ENCODE peak calls at places on chromosomes 2 and 18, in nine cellular contexts. Q is CD4-positive, alpha-beta memory T cell; A is WERI-Rb-1; L is tibial artery; G is colonic mucosa; H is ovary; U is esophagus squamous epithelium; I is caudate nucleus; R is A673. K is an unnamed sample.

GRCh38 chr2:71829008-71829407 is 318.7 kb downstream of the CYP26B1 start:
- DNase-seq in Q (no peak), A (no peak), L (no peak), G (no peak), H (no peak), U (no peak), I (no peak), R (no peak), K (no peak)

GRCh38 chr18:77977331-77977730 is 727.7 kb downstream of the GALR1 start:
- DNase-seq in Q (no peak), A (no peak), L (no peak), G (no peak), H (no peak), U (no peak), I (no peak), R (no peak), K (no peak)

GRCh38 chr2:74392449-74392743 is 12.3 kb upstream of the DCTN1 start:
- DNase-seq in Q (no peak), A (no peak), L (no peak), G (no peak), H (no peak), U (no peak), I (no peak), R (no peak), K (no peak)

GRCh38 chr18:61841709-61842108 is 51.1 kb downstream of the RNF152 start:
- DNase-seq in Q (no peak), A (peak), L (no peak), G (no peak), H (no peak), U (no peak), I (no peak), R (no peak), K (no peak)

GRCh38 chr18:70380915-70381896 is 92.4 kb downstream of the SOCS6 start:
- DNase-seq in Q (no peak), A (no peak), L (no peak), G (peak), H (no peak), U (no peak), I (peak), R (peak), K (no peak)

GRCh38 chr2:230968921-230969672 is 26.8 kb upstream of the SPATA3 start:
- DNase-seq in Q (no peak), A (no peak), L (no peak), G (no peak), H (no peak), U (no peak), I (no peak), R (peak), K (no peak)

GRCh38 chr18:48922801-48923730 is 27.7 kb downstream of the SMAD7 start:
- DNase-seq in Q (peak), A (no peak), L (peak), G (peak), H (peak), U (no peak), I (peak), R (peak), K (no peak)

GRCh38 chr18:76443519-76444435 is 51.3 kb downstream of the ZNF516 start:
- DNase-seq in Q (no peak), A (no peak), L (no peak), G (no peak), H (peak), U (no peak), I (no peak), R (no peak), K (no peak)

GRCh38 chr2:135745545-135745944 is 3.9 kb downstream of the UBXN4 start:
- DNase-seq in Q (no peak), A (no peak), L (no peak), G (no peak), H (no peak), U (no peak), I (no peak), R (peak), K (no peak)

GRCh38 chr18:45642802-45643201 is 27.5 kb downstream of the SLC14A2 start:
- DNase-seq in Q (no peak), A (no peak), L (no peak), G (no peak), H (no peak), U (no peak), I (no peak), R (no peak), K (no peak)

GRCh38 chr18:69631281-69631680 is 230.6 kb downstream of the DOK6 start:
- DNase-seq in Q (no peak), A (no peak), L (no peak), G (no peak), H (no peak), U (no peak), I (no peak), R (no peak), K (no peak)

GRCh38 chr2:18792226-18792629 is 202.9 kb upstream of the NT5C1B start:
- DNase-seq in Q (no peak), A (no peak), L (no peak), G (no peak), H (no peak), U (no peak), I (no peak), R (no peak), K (no peak)

GRCh38 chr2:203413796-203414195 is 85.6 kb downstream of the ABI2 start:
- DNase-seq in Q (no peak), A (no peak), L (no peak), G (no peak), H (no peak), U (no peak), I (no peak), R (no peak), K (no peak)

GRCh38 chr2:127622561-127623387 is 23.2 kb upstream of the GPR17 start:
- DNase-seq in Q (no peak), A (no peak), L (no peak), G (no peak), H (peak), U (no peak), I (no peak), R (no peak), K (no peak)

GRCh38 chr2:225452677-225453076 is 53.2 kb downstream of the NYAP2 start:
- DNase-seq in Q (no peak), A (no peak), L (no peak), G (no peak), H (no peak), U (no peak), I (no peak), R (no peak), K (no peak)

GRCh38 chr18:50989711-50990110 is 21.9 kb downstream of the ELAC1 start:
- DNase-seq in Q (no peak), A (no peak), L (no peak), G (no peak), H (no peak), U (no peak), I (no peak), R (no peak), K (no peak)

GRCh38 chr2:57855207-57855606 is 191.4 kb upstream of the VRK2 start:
- DNase-seq in Q (no peak), A (no peak), L (no peak), G (no peak), H (no peak), U (no peak), I (no peak), R (no peak), K (no peak)

GRCh38 chr2:50492452-50492851 is 539.5 kb downstream of the NRXN1 start:
- DNase-seq in Q (no peak), A (peak), L (no peak), G (peak), H (no peak), U (no peak), I (no peak), R (peak), K (no peak)

GRCh38 chr2:160125828-160126227 is 63.4 kb upstream of the PLA2R1 start:
- DNase-seq in Q (no peak), A (no peak), L (no peak), G (no peak), H (no peak), U (no peak), I (no peak), R (no peak), K (no peak)

GRCh38 chr18:50696436-50696835 is 123.4 kb downstream of the MRO start:
- DNase-seq in Q (no peak), A (no peak), L (no peak), G (no peak), H (no peak), U (no peak), I (no peak), R (no peak), K (no peak)

GRCh38 chr2:127225186-127225960 is 5.3 kb upstream of the CYP27C1 start:
- DNase-seq in Q (no peak), A (no peak), L (no peak), G (no peak), H (no peak), U (no peak), I (no peak), R (peak), K (no peak)

GRCh38 chr2:215476424-215476823 is 40.6 kb upstream of the FN1 start:
- DNase-seq in Q (no peak), A (no peak), L (no peak), G (no peak), H (no peak), U (no peak), I (no peak), R (no peak), K (no peak)

GRCh38 chr18:24277516-24277915 is 120.1 kb downstream of the OSBPL1A start:
- DNase-seq in Q (no peak), A (no peak), L (no peak), G (no peak), H (no peak), U (no peak), I (no peak), R (no peak), K (no peak)

GRCh38 chr2:236705295-236706114 is 135.9 kb downstream of the ACKR3 start:
- DNase-seq in Q (no peak), A (no peak), L (no peak), G (no peak), H (no peak), U (no peak), I (no peak), R (no peak), K (no peak)

GRCh38 chr18:8800876-8801262 is 95.5 kb downstream of the MTCL1 start:
- DNase-seq in Q (no peak), A (no peak), L (no peak), G (no peak), H (no peak), U (no peak), I (no peak), R (no peak), K (no peak)

GRCh38 chr2:31694444-31694843 is 113.7 kb upstream of the SRD5A2 start:
- DNase-seq in Q (no peak), A (no peak), L (no peak), G (no peak), H (no peak), U (no peak), I (no peak), R (peak), K (no peak)

GRCh38 chr2:152456262-152456661 is 121.3 kb downstream of the FMNL2 start:
- DNase-seq in Q (no peak), A (no peak), L (no peak), G (no peak), H (no peak), U (no peak), I (no peak), R (no peak), K (no peak)

GRCh38 chr2:152458441-152458940 is 123.5 kb downstream of the FMNL2 start:
- DNase-seq in Q (no peak), A (no peak), L (no peak), G (no peak), H (no peak), U (no peak), I (no peak), R (no peak), K (no peak)

GRCh38 chr2:152453129-152453642 is 118.2 kb downstream of the FMNL2 start:
- DNase-seq in Q (no peak), A (peak), L (no peak), G (no peak), H (no peak), U (no peak), I (peak), R (no peak), K (no peak)

GRCh38 chr2:152454391-152454790 is 119.4 kb downstream of the FMNL2 start:
- DNase-seq in Q (no peak), A (no peak), L (no peak), G (no peak), H (no peak), U (no peak), I (no peak), R (no peak), K (no peak)

DNA sequence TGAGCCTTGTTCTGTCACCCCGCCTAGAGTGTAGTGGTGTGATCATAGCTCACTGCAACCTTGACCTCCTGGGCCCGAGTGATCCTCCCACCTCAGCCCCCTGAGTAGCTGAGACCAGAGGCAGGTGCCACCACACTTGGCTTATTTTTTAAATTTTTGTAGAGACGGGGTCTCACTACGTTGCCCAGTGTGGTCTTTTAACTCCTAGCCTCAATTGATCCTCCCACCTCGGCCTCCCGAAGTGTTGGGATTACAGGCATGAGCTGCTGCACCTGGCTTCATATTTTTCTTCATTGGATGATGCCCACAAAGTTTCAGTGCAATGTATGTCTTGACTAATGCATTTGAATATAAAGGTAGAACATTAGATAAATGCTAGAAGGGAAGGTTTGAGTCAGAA is 120.8 kb downstream of the FMNL2 start:
- DNase-seq in Q (no peak), A (no peak), L (no peak), G (no peak), H (no peak), U (no peak), I (no peak), R (no peak), K (no peak)
- H3K27ac ChIP-seq in Q (no peak), A (no peak), L (no peak), G (no peak), H (no peak), U (no peak), I (peak), R (no peak), K (no peak)

GRCh38 chr2:28989973-28990372 is 8.9 kb downstream of the TOGARAM2 start:
- DNase-seq in Q (no peak), A (no peak), L (no peak), G (no peak), H (no peak), U (no peak), I (no peak), R (no peak), K (no peak)
- H3K27ac ChIP-seq in Q (no peak), A (no peak), L (no peak), G (peak), H (no peak), U (peak), I (no peak), R (no peak), K (no peak)

DNA sequence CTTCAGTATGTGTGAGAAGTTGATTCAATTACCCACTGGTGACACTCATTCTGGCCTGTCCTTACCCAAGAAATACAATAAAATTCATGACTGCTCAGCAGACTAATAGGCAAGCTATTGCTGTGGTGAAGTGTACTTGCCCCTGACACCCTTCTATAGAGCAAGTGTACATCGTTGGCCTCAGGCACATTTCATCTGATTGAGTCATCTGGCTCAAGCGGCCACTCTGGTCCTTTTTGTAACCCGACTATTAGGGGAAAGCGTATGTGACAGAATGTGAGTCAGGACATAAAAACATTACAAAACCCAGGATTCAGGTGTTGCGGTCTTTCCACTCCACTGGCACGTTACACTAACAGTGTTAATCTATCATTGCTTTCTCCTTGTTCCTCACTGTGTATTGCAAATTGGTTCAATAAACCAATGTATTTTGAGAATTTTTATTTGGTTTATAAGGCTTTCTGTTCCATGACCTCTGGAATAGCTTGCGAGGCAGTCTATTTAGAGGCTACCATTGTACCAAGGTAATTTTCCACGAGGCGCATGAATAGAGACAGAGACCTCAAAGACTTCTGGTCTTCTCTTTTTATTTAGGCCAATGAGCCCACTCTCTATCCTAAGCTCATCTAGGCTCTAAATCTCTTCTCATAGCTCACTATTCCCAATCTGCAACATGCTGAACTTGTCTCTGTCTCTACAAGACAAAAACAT is 10.2 kb upstream of the TTC32 start:
- DNase-seq in Q (no peak), A (no peak), L (no peak), G (no peak), H (no peak), U (no peak), I (no peak), R (no peak), K (no peak)
- H3K27ac ChIP-seq in Q (no peak), A (no peak), L (no peak), G (no peak), H (no peak), U (no peak), I (no peak), R (no peak), K (no peak)

DNA sequence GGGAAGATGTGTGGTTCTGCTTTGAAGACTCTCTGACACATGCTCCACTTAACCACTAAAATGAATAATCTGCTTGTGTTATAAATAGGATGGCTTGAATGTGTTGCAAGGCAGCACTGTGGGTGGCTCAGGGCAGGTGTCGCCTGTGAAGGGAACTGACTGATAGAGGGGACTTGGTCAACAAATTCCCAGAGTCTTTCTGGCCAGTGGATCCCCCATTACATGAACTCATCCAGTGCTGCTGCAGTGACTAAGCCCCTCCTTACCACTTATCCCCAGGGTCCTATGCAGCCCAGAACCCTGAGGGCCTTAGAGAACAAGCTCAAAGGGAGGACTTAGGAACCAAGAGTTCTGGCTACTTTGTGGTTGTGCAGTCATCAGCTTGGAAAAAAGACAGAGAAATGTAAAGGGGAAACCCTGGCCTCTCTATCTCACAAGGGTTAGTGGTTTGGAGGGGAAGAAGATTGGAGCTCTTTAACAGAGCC is 226.2 kb upstream of the TNP1 start:
- DNase-seq in Q (no peak), A (no peak), L (no peak), G (no peak), H (no peak), U (no peak), I (no peak), R (no peak), K (no peak)
- H3K27ac ChIP-seq in Q (no peak), A (no peak), L (no peak), G (no peak), H (no peak), U (no peak), I (no peak), R (no peak), K (no peak)